ENCODE peak calls at places on chromosomes 6 and 20, in seven cellular contexts. One of them, this sample, is unnamed.

GRCh38 chr20:23018941-23019340 is 16.2 kb upstream of the SSTR4 start:
- DNase-seq in HFFc6: no peak
- DNase-seq in brain microvascular endothelial cell: no peak
- DNase-seq in CD8-positive, alpha-beta T cell: no peak
- DNase-seq in NCI-H146: no peak
- DNase-seq in naive thymus-derived CD8-positive, alpha-beta T cell: no peak
- DNase-seq in GM04503: no peak
- DNase-seq in this sample: no peak

GRCh38 chr6:42702200-42702599 is 20.2 kb downstream of the PRPH2 start:
- DNase-seq in HFFc6: peak
- DNase-seq in brain microvascular endothelial cell: peak
- DNase-seq in CD8-positive, alpha-beta T cell: no peak
- DNase-seq in NCI-H146: no peak
- DNase-seq in naive thymus-derived CD8-positive, alpha-beta T cell: no peak
- DNase-seq in GM04503: no peak
- DNase-seq in this sample: no peak

GRCh38 chr20:60804918-60805631 is 447.0 kb upstream of the CDH4 start:
- DNase-seq in HFFc6: no peak
- DNase-seq in brain microvascular endothelial cell: no peak
- DNase-seq in CD8-positive, alpha-beta T cell: no peak
- DNase-seq in NCI-H146: no peak
- DNase-seq in naive thymus-derived CD8-positive, alpha-beta T cell: no peak
- DNase-seq in GM04503: no peak
- DNase-seq in this sample: no peak

GRCh38 chr6:132167966-132168365 is 216.8 kb upstream of the CCN2 start:
- DNase-seq in HFFc6: no peak
- DNase-seq in brain microvascular endothelial cell: no peak
- DNase-seq in CD8-positive, alpha-beta T cell: no peak
- DNase-seq in NCI-H146: no peak
- DNase-seq in naive thymus-derived CD8-positive, alpha-beta T cell: no peak
- DNase-seq in GM04503: no peak
- DNase-seq in this sample: no peak

GRCh38 chr6:56540950-56541600 is 101.6 kb downstream of the DST start:
- DNase-seq in HFFc6: no peak
- DNase-seq in brain microvascular endothelial cell: no peak
- DNase-seq in CD8-positive, alpha-beta T cell: no peak
- DNase-seq in NCI-H146: peak
- DNase-seq in naive thymus-derived CD8-positive, alpha-beta T cell: no peak
- DNase-seq in GM04503: no peak
- DNase-seq in this sample: no peak

GRCh38 chr6:80938131-80938530 is 814.4 kb downstream of the TENT5A start:
- DNase-seq in HFFc6: no peak
- DNase-seq in brain microvascular endothelial cell: no peak
- DNase-seq in CD8-positive, alpha-beta T cell: no peak
- DNase-seq in NCI-H146: no peak
- DNase-seq in naive thymus-derived CD8-positive, alpha-beta T cell: no peak
- DNase-seq in GM04503: no peak
- DNase-seq in this sample: no peak

GRCh38 chr6:78935561-78935960 is 68.2 kb downstream of the IRAK1BP1 start:
- DNase-seq in HFFc6: no peak
- DNase-seq in brain microvascular endothelial cell: no peak
- DNase-seq in CD8-positive, alpha-beta T cell: no peak
- DNase-seq in NCI-H146: no peak
- DNase-seq in naive thymus-derived CD8-positive, alpha-beta T cell: no peak
- DNase-seq in GM04503: no peak
- DNase-seq in this sample: no peak

GRCh38 chr6:56741472-56741871 is 98.8 kb upstream of the DST start:
- DNase-seq in HFFc6: no peak
- DNase-seq in brain microvascular endothelial cell: no peak
- DNase-seq in CD8-positive, alpha-beta T cell: no peak
- DNase-seq in NCI-H146: no peak
- DNase-seq in naive thymus-derived CD8-positive, alpha-beta T cell: no peak
- DNase-seq in GM04503: no peak
- DNase-seq in this sample: no peak

GRCh38 chr6:140078552-140079126 is 704.2 kb upstream of the CITED2 start:
- DNase-seq in HFFc6: peak
- DNase-seq in brain microvascular endothelial cell: peak
- DNase-seq in CD8-positive, alpha-beta T cell: no peak
- DNase-seq in NCI-H146: no peak
- DNase-seq in naive thymus-derived CD8-positive, alpha-beta T cell: no peak
- DNase-seq in GM04503: peak
- DNase-seq in this sample: no peak

GRCh38 chr6:136403166-136403980 is 113.7 kb upstream of the BCLAF1 start:
- DNase-seq in HFFc6: peak
- DNase-seq in brain microvascular endothelial cell: peak
- DNase-seq in CD8-positive, alpha-beta T cell: no peak
- DNase-seq in NCI-H146: no peak
- DNase-seq in naive thymus-derived CD8-positive, alpha-beta T cell: no peak
- DNase-seq in GM04503: peak
- DNase-seq in this sample: no peak

GRCh38 chr6:87698618-87699017 is 3.4 kb downstream of the AKIRIN2 start:
- DNase-seq in HFFc6: no peak
- DNase-seq in brain microvascular endothelial cell: no peak
- DNase-seq in CD8-positive, alpha-beta T cell: no peak
- DNase-seq in NCI-H146: no peak
- DNase-seq in naive thymus-derived CD8-positive, alpha-beta T cell: no peak
- DNase-seq in GM04503: no peak
- DNase-seq in this sample: no peak

GRCh38 chr6:159117541-159117940 is 51.7 kb upstream of the FNDC1 start:
- DNase-seq in HFFc6: no peak
- DNase-seq in brain microvascular endothelial cell: no peak
- DNase-seq in CD8-positive, alpha-beta T cell: no peak
- DNase-seq in NCI-H146: no peak
- DNase-seq in naive thymus-derived CD8-positive, alpha-beta T cell: peak
- DNase-seq in GM04503: no peak
- DNase-seq in this sample: no peak

GRCh38 chr6:128252293-128253176 is 267.9 kb downstream of the PTPRK start:
- DNase-seq in HFFc6: no peak
- DNase-seq in brain microvascular endothelial cell: no peak
- DNase-seq in CD8-positive, alpha-beta T cell: no peak
- DNase-seq in NCI-H146: no peak
- DNase-seq in naive thymus-derived CD8-positive, alpha-beta T cell: no peak
- DNase-seq in GM04503: no peak
- DNase-seq in this sample: no peak

GRCh38 chr6:158801655-158802294 is 17.4 kb downstream of the EZR start:
- DNase-seq in HFFc6: no peak
- DNase-seq in brain microvascular endothelial cell: no peak
- DNase-seq in CD8-positive, alpha-beta T cell: no peak
- DNase-seq in NCI-H146: no peak
- DNase-seq in naive thymus-derived CD8-positive, alpha-beta T cell: no peak
- DNase-seq in GM04503: no peak
- DNase-seq in this sample: no peak

GRCh38 chr6:85726206-85726605 is 83.5 kb upstream of the SYNCRIP start:
- DNase-seq in HFFc6: no peak
- DNase-seq in brain microvascular endothelial cell: no peak
- DNase-seq in CD8-positive, alpha-beta T cell: no peak
- DNase-seq in NCI-H146: no peak
- DNase-seq in naive thymus-derived CD8-positive, alpha-beta T cell: no peak
- DNase-seq in GM04503: no peak
- DNase-seq in this sample: no peak

GRCh38 chr6:142377112-142377848 is 75.5 kb downstream of the ADGRG6 start:
- DNase-seq in HFFc6: no peak
- DNase-seq in brain microvascular endothelial cell: no peak
- DNase-seq in CD8-positive, alpha-beta T cell: no peak
- DNase-seq in NCI-H146: no peak
- DNase-seq in naive thymus-derived CD8-positive, alpha-beta T cell: no peak
- DNase-seq in GM04503: no peak
- DNase-seq in this sample: no peak

GRCh38 chr20:34970193-34971037 is 14.7 kb downstream of the MYH7B start:
- DNase-seq in HFFc6: no peak
- DNase-seq in brain microvascular endothelial cell: no peak
- DNase-seq in CD8-positive, alpha-beta T cell: no peak
- DNase-seq in NCI-H146: no peak
- DNase-seq in naive thymus-derived CD8-positive, alpha-beta T cell: peak
- DNase-seq in GM04503: no peak
- DNase-seq in this sample: no peak

GRCh38 chr20:9353916-9354276 is 160.5 kb upstream of the LAMP5 start:
- DNase-seq in HFFc6: no peak
- DNase-seq in brain microvascular endothelial cell: no peak
- DNase-seq in CD8-positive, alpha-beta T cell: no peak
- DNase-seq in NCI-H146: no peak
- DNase-seq in naive thymus-derived CD8-positive, alpha-beta T cell: no peak
- DNase-seq in GM04503: no peak
- DNase-seq in this sample: no peak

GRCh38 chr6:147087641-147088040 is 116.6 kb upstream of the STXBP5 start:
- DNase-seq in HFFc6: no peak
- DNase-seq in brain microvascular endothelial cell: no peak
- DNase-seq in CD8-positive, alpha-beta T cell: no peak
- DNase-seq in NCI-H146: no peak
- DNase-seq in naive thymus-derived CD8-positive, alpha-beta T cell: no peak
- DNase-seq in GM04503: no peak
- DNase-seq in this sample: no peak

GRCh38 chr6:81766482-81767069 is 14.1 kb upstream of the TENT5A start:
- DNase-seq in HFFc6: peak
- DNase-seq in brain microvascular endothelial cell: peak
- DNase-seq in CD8-positive, alpha-beta T cell: no peak
- DNase-seq in NCI-H146: no peak
- DNase-seq in naive thymus-derived CD8-positive, alpha-beta T cell: no peak
- DNase-seq in GM04503: peak
- DNase-seq in this sample: no peak

GRCh38 chr6:166313255-166314070 is 5.3 kb upstream of the PRR18 start:
- DNase-seq in HFFc6: peak
- DNase-seq in brain microvascular endothelial cell: no peak
- DNase-seq in CD8-positive, alpha-beta T cell: peak
- DNase-seq in NCI-H146: peak
- DNase-seq in naive thymus-derived CD8-positive, alpha-beta T cell: peak
- DNase-seq in GM04503: no peak
- DNase-seq in this sample: no peak

GRCh38 chr6:148064406-148065134 is 278.1 kb upstream of the SASH1 start:
- DNase-seq in HFFc6: peak
- DNase-seq in brain microvascular endothelial cell: peak
- DNase-seq in CD8-positive, alpha-beta T cell: no peak
- DNase-seq in NCI-H146: no peak
- DNase-seq in naive thymus-derived CD8-positive, alpha-beta T cell: no peak
- DNase-seq in GM04503: no peak
- DNase-seq in this sample: no peak

GRCh38 chr6:89024456-89024855 is 56.1 kb upstream of the PNRC1 start:
- DNase-seq in HFFc6: no peak
- DNase-seq in brain microvascular endothelial cell: no peak
- DNase-seq in CD8-positive, alpha-beta T cell: no peak
- DNase-seq in NCI-H146: no peak
- DNase-seq in naive thymus-derived CD8-positive, alpha-beta T cell: no peak
- DNase-seq in GM04503: no peak
- DNase-seq in this sample: no peak

GRCh38 chr20:40953856-40954255 is 74.8 kb upstream of the TOP1 start:
- DNase-seq in HFFc6: no peak
- DNase-seq in brain microvascular endothelial cell: no peak
- DNase-seq in CD8-positive, alpha-beta T cell: no peak
- DNase-seq in NCI-H146: no peak
- DNase-seq in naive thymus-derived CD8-positive, alpha-beta T cell: no peak
- DNase-seq in GM04503: no peak
- DNase-seq in this sample: no peak

GRCh38 chr6:150301871-150302800 is 66.7 kb upstream of the IYD start:
- DNase-seq in HFFc6: peak
- DNase-seq in brain microvascular endothelial cell: peak
- DNase-seq in CD8-positive, alpha-beta T cell: no peak
- DNase-seq in NCI-H146: no peak
- DNase-seq in naive thymus-derived CD8-positive, alpha-beta T cell: no peak
- DNase-seq in GM04503: peak
- DNase-seq in this sample: no peak

GRCh38 chr20:4787069-4787468 is 65.4 kb downstream of the PRND start:
- DNase-seq in HFFc6: peak
- DNase-seq in brain microvascular endothelial cell: peak
- DNase-seq in CD8-positive, alpha-beta T cell: no peak
- DNase-seq in NCI-H146: no peak
- DNase-seq in naive thymus-derived CD8-positive, alpha-beta T cell: no peak
- DNase-seq in GM04503: peak
- DNase-seq in this sample: no peak

GRCh38 chr20:62875419-62876355 is 14.1 kb upstream of the TCFL5 start:
- DNase-seq in HFFc6: peak
- DNase-seq in brain microvascular endothelial cell: peak
- DNase-seq in CD8-positive, alpha-beta T cell: no peak
- DNase-seq in NCI-H146: peak
- DNase-seq in naive thymus-derived CD8-positive, alpha-beta T cell: no peak
- DNase-seq in GM04503: peak
- DNase-seq in this sample: no peak

GRCh38 chr6:74756903-74757302 is 448.9 kb downstream of the COL12A1 start:
- DNase-seq in HFFc6: no peak
- DNase-seq in brain microvascular endothelial cell: no peak
- DNase-seq in CD8-positive, alpha-beta T cell: no peak
- DNase-seq in NCI-H146: no peak
- DNase-seq in naive thymus-derived CD8-positive, alpha-beta T cell: no peak
- DNase-seq in GM04503: no peak
- DNase-seq in this sample: no peak

GRCh38 chr6:28296520-28297060 is 15.2 kb downstream of the PGBD1 start:
- DNase-seq in HFFc6: no peak
- DNase-seq in brain microvascular endothelial cell: no peak
- DNase-seq in CD8-positive, alpha-beta T cell: no peak
- DNase-seq in NCI-H146: no peak
- DNase-seq in naive thymus-derived CD8-positive, alpha-beta T cell: no peak
- DNase-seq in GM04503: no peak
- DNase-seq in this sample: no peak

GRCh38 chr6:24504274-24504641 is 9.5 kb downstream of the ALDH5A1 start:
- DNase-seq in HFFc6: no peak
- DNase-seq in brain microvascular endothelial cell: no peak
- DNase-seq in CD8-positive, alpha-beta T cell: no peak
- DNase-seq in NCI-H146: no peak
- DNase-seq in naive thymus-derived CD8-positive, alpha-beta T cell: no peak
- DNase-seq in GM04503: no peak
- DNase-seq in this sample: no peak

GRCh38 chr6:89413006-89413400 is 930 bp upstream of the RRAGD start:
- DNase-seq in HFFc6: no peak
- DNase-seq in brain microvascular endothelial cell: no peak
- DNase-seq in CD8-positive, alpha-beta T cell: no peak
- DNase-seq in NCI-H146: peak
- DNase-seq in naive thymus-derived CD8-positive, alpha-beta T cell: no peak
- DNase-seq in GM04503: no peak
- DNase-seq in this sample: no peak

GRCh38 chr6:111764238-111765182 is 108.7 kb downstream of the FYN start:
- DNase-seq in HFFc6: no peak
- DNase-seq in brain microvascular endothelial cell: peak
- DNase-seq in CD8-positive, alpha-beta T cell: peak
- DNase-seq in NCI-H146: no peak
- DNase-seq in naive thymus-derived CD8-positive, alpha-beta T cell: no peak
- DNase-seq in GM04503: no peak
- DNase-seq in this sample: no peak

GRCh38 chr20:48538058-48538825 is 289.6 kb downstream of the PREX1 start:
- DNase-seq in HFFc6: peak
- DNase-seq in brain microvascular endothelial cell: peak
- DNase-seq in CD8-positive, alpha-beta T cell: no peak
- DNase-seq in NCI-H146: no peak
- DNase-seq in naive thymus-derived CD8-positive, alpha-beta T cell: no peak
- DNase-seq in GM04503: peak
- DNase-seq in this sample: no peak

GRCh38 chr6:113732384-113732966 is 124.7 kb upstream of the MARCKS start:
- DNase-seq in HFFc6: no peak
- DNase-seq in brain microvascular endothelial cell: no peak
- DNase-seq in CD8-positive, alpha-beta T cell: no peak
- DNase-seq in NCI-H146: peak
- DNase-seq in naive thymus-derived CD8-positive, alpha-beta T cell: no peak
- DNase-seq in GM04503: no peak
- DNase-seq in this sample: no peak

GRCh38 chr20:10758446-10758845 is 84.6 kb upstream of the JAG1 start:
- DNase-seq in HFFc6: no peak
- DNase-seq in brain microvascular endothelial cell: no peak
- DNase-seq in CD8-positive, alpha-beta T cell: no peak
- DNase-seq in NCI-H146: no peak
- DNase-seq in naive thymus-derived CD8-positive, alpha-beta T cell: no peak
- DNase-seq in GM04503: no peak
- DNase-seq in this sample: no peak